ENCODE peak calls at places on chromosomes 7 and 10, in six cellular contexts. R, I, O, Z, J and E are unnamed samples.

GRCh38 chr7:47942132-47942531 is 6.1 kb downstream of the PKD1L1 start:
- DNase-seq in J (no peak), I (no peak), R (no peak), O (no peak), Z (no peak), E (no peak)

GRCh38 chr7:150404172-150404784 is 25.1 kb downstream of the ZNF775 start:
- DNase-seq in I (no peak), O (no peak), R (no peak), J (no peak), Z (no peak), E (no peak)

GRCh38 chr10:10432306-10433035 is 585.2 kb upstream of the CELF2 start:
- DNase-seq in J (no peak), Z (no peak), R (no peak), O (no peak), I (no peak), E (no peak)

GRCh38 chr7:151109094-151110048 is 23.1 kb downstream of the AGAP3 start:
- DNase-seq in O (no peak), R (no peak), Z (peak), J (no peak), I (no peak), E (no peak)

GRCh38 chr7:111384065-111384891 is 178.0 kb downstream of the IMMP2L start:
- DNase-seq in Z (no peak), R (no peak), I (peak), O (no peak), J (peak), E (peak)

GRCh38 chr10:45000138-45000763 is 472 bp upstream of the ZNF22 start:
- DNase-seq in Z (peak), R (peak), J (peak), I (no peak), O (no peak), E (no peak)

GRCh38 chr10:131132681-131133080 is 178.8 kb downstream of the TCERG1L start:
- DNase-seq in O (no peak), R (no peak), Z (no peak), I (no peak), J (no peak), E (no peak)

GRCh38 chr7:4147931-4148620 is 534.0 kb upstream of the FOXK1 start:
- DNase-seq in O (no peak), R (no peak), J (no peak), Z (peak), I (no peak), E (no peak)

GRCh38 chr7:112147752-112148435 is 58.3 kb downstream of the DOCK4 start:
- DNase-seq in J (no peak), I (no peak), O (no peak), Z (no peak), R (no peak), E (no peak)

GRCh38 chr10:69425513-69426298 is 9.0 kb upstream of the TACR2 start:
- DNase-seq in Z (no peak), J (no peak), I (peak), R (no peak), O (no peak), E (peak)

GRCh38 chr10:60644436-60645130 is 133.7 kb upstream of the CDK1 start:
- DNase-seq in R (no peak), Z (no peak), J (no peak), I (no peak), O (no peak), E (no peak)

GRCh38 chr10:97525086-97525485 is 26.4 kb downstream of the UBTD1 start:
- DNase-seq in O (no peak), J (no peak), I (no peak), Z (no peak), R (no peak), E (no peak)

GRCh38 chr7:112573302-112574039 is 92.7 kb downstream of the LSMEM1 start:
- DNase-seq in J (no peak), O (no peak), I (no peak), R (no peak), Z (no peak), E (peak)

GRCh38 chr7:157614457-157615020 is 277.7 kb downstream of the DNAJB6 start:
- DNase-seq in R (no peak), Z (peak), I (no peak), J (no peak), O (no peak), E (no peak)

GRCh38 chr10:79559726-79560125 is 481 bp downstream of the SFTPA2 start:
- DNase-seq in O (no peak), I (peak), J (peak), Z (peak), R (no peak), E (no peak)

GRCh38 chr7:101635484-101635883 is 6.4 kb upstream of the MYL10 start:
- DNase-seq in O (no peak), I (no peak), J (no peak), Z (peak), R (no peak), E (no peak)

GRCh38 chr10:15141136-15142067 is 27.1 kb downstream of the NMT2 start:
- DNase-seq in I (no peak), O (no peak), J (peak), Z (peak), R (no peak), E (no peak)

GRCh38 chr7:121410829-121411596 is 14.9 kb upstream of the FAM3C start:
- DNase-seq in Z (no peak), R (no peak), J (no peak), I (no peak), O (no peak), E (no peak)

GRCh38 chr10:3293536-3294431 is 121.2 kb upstream of the PITRM1 start:
- DNase-seq in I (no peak), O (no peak), J (no peak), Z (peak), R (no peak), E (no peak)
- H3K27ac ChIP-seq in I (no peak), O (no peak), J (no peak), Z (no peak), R (no peak), E (no peak)

GRCh38 chr7:25028370-25028971 is 48.5 kb upstream of the OSBPL3 start:
- DNase-seq in J (peak), I (peak), O (no peak), R (no peak), Z (peak), E (peak)
- H3K27ac ChIP-seq in J (peak), I (peak), O (no peak), R (no peak), Z (peak), E (peak)

GRCh38 chr10:16822726-16823360 is 5.6 kb upstream of the RSU1 start:
- DNase-seq in J (no peak), I (no peak), O (no peak), R (no peak), Z (no peak), E (no peak)

GRCh38 chr10:16828114-16828568 is 10.9 kb upstream of the RSU1 start:
- DNase-seq in O (no peak), J (peak), R (peak), I (peak), Z (no peak), E (no peak)

GRCh38 chr10:16832351-16833080 is 15.3 kb upstream of the RSU1 start:
- DNase-seq in Z (peak), O (no peak), R (no peak), J (peak), I (peak), E (peak)

DNA sequence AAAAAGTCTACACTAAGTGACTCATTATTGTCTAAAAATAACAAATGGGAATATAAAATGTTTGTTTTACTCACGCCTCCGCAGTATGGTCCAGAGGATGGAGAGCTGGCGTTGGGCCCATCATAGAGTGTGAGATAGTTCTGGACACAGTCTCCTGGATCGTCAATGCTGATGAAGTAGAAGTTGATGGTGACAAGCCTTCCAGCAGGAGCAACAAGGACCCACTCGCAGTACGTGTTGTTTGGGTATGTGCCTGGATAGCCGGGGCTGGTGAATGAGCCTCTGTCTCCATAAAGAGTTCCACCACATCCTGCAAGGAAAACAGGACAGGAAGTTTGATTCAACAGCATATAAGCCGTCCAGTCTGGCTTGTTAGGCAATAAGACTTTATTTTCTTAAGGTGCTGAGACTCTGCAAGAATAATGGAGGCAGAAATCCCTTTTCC is 11.5 kb upstream of the RSU1 start:
- DNase-seq in J (peak), I (peak), R (peak), O (no peak), Z (no peak), E (no peak)
- H3K27ac ChIP-seq in J (peak), I (no peak), R (peak), O (peak), Z (peak), E (peak)

GRCh38 chr10:71270821-71271220 is 48.2 kb upstream of the SLC29A3 start:
- DNase-seq in J (no peak), R (peak), I (no peak), O (no peak), Z (peak), E (no peak)
- H3K27ac ChIP-seq in J (no peak), R (no peak), I (no peak), O (no peak), Z (no peak), E (peak)

GRCh38 chr7:2689343-2689847 is 1.4 kb downstream of the AMZ1 start:
- DNase-seq in I (no peak), O (no peak), J (no peak), R (no peak), Z (peak), E (no peak)

GRCh38 chr7:2686101-2686500 is 1.9 kb upstream of the AMZ1 start:
- DNase-seq in O (no peak), R (no peak), Z (peak), J (no peak), I (no peak), E (no peak)

GRCh38 chr7:2688409-2689342 is 674 bp downstream of the AMZ1 start:
- DNase-seq in Z (peak), O (no peak), J (no peak), R (no peak), I (no peak), E (no peak)

GRCh38 chr7:2687881-2688318 is at the start of gene AMZ1:
- DNase-seq in O (no peak), R (no peak), Z (peak), J (no peak), I (no peak), E (no peak)

GRCh38 chr7:2687338-2687869 is 598 bp upstream of the AMZ1 start:
- DNase-seq in O (no peak), J (peak), R (no peak), Z (peak), I (no peak), E (no peak)
- H3K27ac ChIP-seq in O (no peak), J (no peak), R (no peak), Z (peak), I (no peak), E (no peak)

GRCh38 chr7:80922254-80923049 is 3.6 kb upstream of the SEMA3C start:
- DNase-seq in O (no peak), J (no peak), I (no peak), R (no peak), Z (no peak), E (peak)

GRCh38 chr7:80921130-80921529 is 2.3 kb upstream of the SEMA3C start:
- DNase-seq in J (no peak), O (no peak), R (no peak), I (no peak), Z (no peak), E (no peak)

GRCh38 chr7:80918909-80919721 is at the start of gene SEMA3C:
- DNase-seq in Z (peak), J (peak), R (peak), O (peak), I (peak), E (peak)

GRCh38 chr7:80916770-80917681 is 1.8 kb downstream of the SEMA3C start:
- DNase-seq in R (no peak), Z (peak), I (peak), J (peak), O (no peak), E (peak)

DNA sequence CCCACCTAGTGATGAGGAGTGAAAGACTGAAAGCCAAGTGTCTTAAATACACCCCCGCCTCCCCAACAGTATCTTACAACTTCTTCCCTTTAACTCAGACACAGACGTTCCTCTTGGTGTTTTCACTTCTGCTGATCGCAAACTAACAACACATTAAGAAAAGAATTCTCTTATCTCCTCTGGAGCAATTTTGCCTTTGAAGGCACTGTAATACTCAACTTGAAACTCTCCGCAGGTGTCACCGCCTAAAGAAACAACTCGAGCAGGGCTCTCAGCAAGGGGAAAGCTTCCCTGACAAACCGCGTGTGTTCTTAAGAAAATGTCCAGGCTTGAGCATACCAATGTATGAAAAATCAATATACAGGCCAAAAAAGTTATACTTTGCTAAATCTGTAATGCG is 445 bp downstream of the SEMA3C start:
- DNase-seq in I (no peak), O (no peak), J (no peak), Z (peak), R (no peak), E (no peak)
- H3K27ac ChIP-seq in I (peak), O (peak), J (peak), Z (peak), R (peak), E (peak)

GRCh38 chr10:125067764-125068163 is 92.6 kb downstream of the CTBP2 start:
- DNase-seq in J (no peak), I (no peak), O (no peak), Z (no peak), R (peak), E (no peak)

GRCh38 chr10:125063256-125063945 is 97.0 kb downstream of the CTBP2 start:
- DNase-seq in Z (no peak), O (no peak), I (no peak), R (no peak), J (no peak), E (no peak)

GRCh38 chr10:125068406-125068805 is 92.0 kb downstream of the CTBP2 start:
- DNase-seq in O (no peak), I (no peak), R (peak), Z (no peak), J (no peak), E (no peak)

GRCh38 chr10:125064681-125065492 is 95.5 kb downstream of the CTBP2 start:
- DNase-seq in J (no peak), O (no peak), I (peak), R (no peak), Z (peak), E (peak)

GRCh38 chr10:125066704-125067447 is 93.5 kb downstream of the CTBP2 start:
- DNase-seq in Z (no peak), O (no peak), R (peak), J (no peak), I (no peak), E (no peak)
- H3K27ac ChIP-seq in Z (no peak), O (no peak), R (no peak), J (no peak), I (no peak), E (no peak)

GRCh38 chr10:21721000-21721670 is 187.1 kb downstream of the MLLT10 start:
- DNase-seq in R (no peak), J (no peak), Z (no peak), O (no peak), I (no peak), E (no peak)

GRCh38 chr10:21720090-21720489 is 186.1 kb downstream of the MLLT10 start:
- DNase-seq in R (no peak), O (no peak), J (no peak), Z (no peak), I (no peak), E (no peak)

GRCh38 chr10:21719502-21719901 is 185.5 kb downstream of the MLLT10 start:
- DNase-seq in Z (no peak), R (no peak), O (no peak), I (no peak), J (no peak), E (no peak)

GRCh38 chr10:21712975-21713374 is 178.9 kb downstream of the MLLT10 start:
- DNase-seq in I (no peak), J (no peak), O (no peak), Z (no peak), R (no peak), E (no peak)

DNA sequence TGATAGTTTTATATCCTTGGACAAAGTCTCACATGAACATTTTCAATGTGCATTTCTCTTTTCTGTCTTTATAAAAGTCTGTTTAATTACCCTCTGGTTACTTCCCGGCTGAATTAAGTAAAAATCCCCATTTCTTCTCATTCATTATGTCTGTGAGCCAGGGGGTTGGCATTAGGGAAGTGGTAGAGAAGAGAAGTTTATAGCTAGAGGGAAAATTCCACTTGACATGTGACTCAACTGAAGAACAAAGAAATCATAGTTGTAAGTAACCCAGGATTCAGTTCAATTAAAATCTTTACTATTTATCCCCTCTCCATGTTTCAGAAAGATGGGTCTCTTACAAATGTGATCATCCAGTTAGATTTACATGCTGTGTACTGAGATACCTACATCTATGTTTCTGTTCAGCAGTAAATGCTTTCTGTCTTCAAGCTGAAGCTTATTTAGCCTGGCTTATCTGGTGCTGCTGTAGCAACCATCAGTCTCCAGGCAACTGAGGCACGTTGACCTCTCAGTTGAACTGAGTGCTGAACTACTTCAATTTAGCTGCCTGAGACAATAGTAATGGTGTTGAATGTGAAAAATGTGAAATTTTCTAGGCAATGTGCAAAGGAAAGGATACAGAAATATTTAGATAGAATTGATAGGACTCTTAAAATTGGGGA is 181.6 kb downstream of the MLLT10 start:
- DNase-seq in J (no peak), R (no peak), I (peak), O (no peak), Z (no peak), E (no peak)
- H3K27ac ChIP-seq in J (no peak), R (no peak), I (peak), O (no peak), Z (no peak), E (peak)